ENCODE peak calls at places on chromosome 15, in seven cellular contexts. T is uterus, H is neural progenitor cell, P is IMR-90, Q is spleen, W is ovary, D is pancreas. B is an unnamed sample.

GRCh38 chr15:93261845-93262244 is 172.8 kb upstream of the RGMA start:
- DNase-seq in T (no peak), H (no peak), P (no peak), Q (no peak), W (no peak), D (no peak), B (no peak)

GRCh38 chr15:38072007-38072506 is 137.6 kb downstream of the TMCO5A start:
- DNase-seq in T (no peak), H (no peak), P (no peak), Q (no peak), W (no peak), D (no peak), B (no peak)

GRCh38 chr15:32818758-32819405 is 101.1 kb downstream of the GREM1 start:
- DNase-seq in T (peak; percentile 28), H (peak; percentile 10), P (peak; percentile 86), Q (no peak), W (no peak), D (no peak), B (no peak)

GRCh38 chr15:56236197-56236596 is 7.5 kb downstream of the RFX7 start:
- DNase-seq in T (no peak), H (no peak), P (peak; percentile 44), Q (no peak), W (no peak), D (no peak), B (no peak)

GRCh38 chr15:71338251-71338650 is 223.0 kb downstream of the THSD4 start:
- DNase-seq in T (no peak), H (no peak), P (no peak), Q (no peak), W (no peak), D (no peak), B (peak; percentile 52)

GRCh38 chr15:28122038-28122949 is 23.2 kb upstream of the OCA2 start:
- DNase-seq in T (no peak), H (no peak), P (no peak), Q (no peak), W (no peak), D (no peak), B (no peak)

GRCh38 chr15:45429974-45430792 is 51.8 kb upstream of the GATM start:
- DNase-seq in T (peak; percentile 54), H (peak; percentile 83), P (peak; percentile 46), Q (peak; percentile 94), W (peak; percentile 59), D (peak; percentile 80), B (peak; percentile 42)

GRCh38 chr15:52527196-52527897 is 1.3 kb downstream of the MYO5A start:
- DNase-seq in T (no peak), H (no peak), P (no peak), Q (no peak), W (no peak), D (no peak), B (no peak)

GRCh38 chr15:63752075-63752684 is 81.6 kb downstream of the HERC1 start:
- DNase-seq in T (no peak), H (peak; percentile 72), P (peak; percentile 65), Q (no peak), W (no peak), D (peak; percentile 37), B (peak; percentile 60)

DNA sequence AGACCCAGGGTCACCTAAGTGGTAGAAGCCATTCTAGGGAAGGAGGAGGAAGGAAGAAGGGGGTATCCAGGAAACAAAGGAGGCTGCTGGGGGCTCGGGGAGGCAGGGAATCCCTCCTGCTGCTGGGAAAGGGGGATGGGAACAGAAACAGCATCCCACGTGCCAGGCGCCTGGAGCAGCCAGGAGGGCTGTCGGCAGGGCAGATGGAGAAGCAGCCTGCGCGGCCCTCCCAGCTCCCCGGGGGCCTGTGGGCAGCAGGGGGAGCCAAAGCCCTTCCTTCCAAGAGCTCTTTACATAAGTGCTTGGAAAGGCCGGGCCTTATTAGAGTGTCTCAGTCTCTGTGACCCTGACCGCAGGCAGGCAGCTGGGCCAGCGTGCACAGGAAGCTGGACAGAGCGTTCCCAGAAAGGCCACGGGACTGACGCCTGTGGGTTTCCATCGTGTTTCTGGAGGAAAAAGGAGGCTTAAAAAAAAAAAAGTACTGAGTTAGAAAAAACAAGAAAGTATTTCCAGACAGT is 24.8 kb downstream of the LOXL1 start:
- DNase-seq in T (peak; percentile 92), H (peak; percentile 90), P (peak; percentile 97), Q (peak; percentile 93), W (peak; percentile 95), D (peak; percentile 87), B (peak; percentile 96)
- TF ChIP-seq CTCF in T (peak; percentile 84), H (peak; percentile 74), P (peak; percentile 96), Q (peak; percentile 59), W (peak; percentile 88), D (peak; percentile 71), B (peak; percentile 90)

DNA sequence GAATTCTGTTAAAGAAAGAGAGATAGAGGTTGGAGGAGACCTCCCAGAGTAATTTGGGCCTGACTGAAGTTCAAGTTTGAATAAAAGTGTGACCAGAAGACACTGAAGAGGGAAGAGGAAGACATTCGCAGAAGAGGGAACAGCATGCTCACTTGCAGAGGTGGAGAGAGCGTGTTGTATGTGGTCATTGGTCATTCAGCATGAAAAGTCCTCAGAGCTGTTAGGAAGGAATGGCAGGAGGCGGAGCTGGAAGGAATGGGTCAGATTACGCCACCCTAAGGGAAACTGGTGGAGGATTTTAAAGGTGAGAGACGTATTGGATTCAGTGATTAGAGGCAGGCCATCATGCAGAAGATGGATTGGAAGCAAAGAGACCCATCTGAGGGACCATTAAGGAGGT is 41.6 kb downstream of the IQCH start:
- DNase-seq in T (no peak), H (peak; percentile 36), P (no peak), Q (no peak), W (no peak), D (no peak), B (no peak)
- H3K4me1 ChIP-seq in T (no peaks in the 10 kb centered on the region), H (peaks cover 11% of the 10 kb centered on the region), P (no peaks in the 10 kb centered on the region), Q (no peaks in the 10 kb centered on the region), W (no peaks in the 10 kb centered on the region), D (no peaks in the 10 kb centered on the region), B (no peaks in the 10 kb centered on the region)

DNA sequence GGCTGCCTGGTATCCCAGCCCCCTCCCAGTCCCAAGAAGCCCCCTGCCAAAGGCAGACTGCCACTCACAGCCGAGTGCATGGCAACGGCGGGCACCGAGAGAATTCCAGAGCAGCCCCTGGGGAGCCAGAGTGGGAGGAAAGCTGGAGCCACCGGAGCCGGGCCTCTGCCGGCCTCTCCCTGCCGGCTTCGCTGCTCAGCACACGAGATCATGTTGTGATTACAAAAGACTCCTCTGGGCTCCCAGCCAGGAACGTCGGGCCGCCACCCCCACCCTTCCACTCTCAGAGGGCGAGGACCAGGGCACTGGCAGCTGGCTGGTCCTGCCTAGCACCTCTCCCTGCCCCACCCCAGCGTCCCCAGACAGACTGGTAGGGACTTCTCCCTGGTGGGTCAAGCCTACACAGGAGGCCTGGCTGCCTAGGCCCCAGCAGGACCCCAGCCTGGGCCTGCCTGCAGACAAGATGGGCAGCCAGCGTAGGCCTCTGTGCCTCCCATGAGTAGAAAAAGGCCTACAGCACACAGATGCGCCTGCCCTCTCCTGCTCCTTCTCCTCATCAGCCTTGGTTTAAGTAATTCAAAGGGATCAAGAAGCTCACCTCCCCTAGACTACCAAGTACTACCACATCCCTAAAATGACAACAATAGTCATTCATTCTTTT is at the start of gene CCDC9B:
- DNase-seq in T (peak; percentile 89), H (peak; percentile 55), P (peak; percentile 84), Q (peak; percentile 85), W (peak; percentile 85), D (peak; percentile 81), B (peak; percentile 93)
- H3K4me3 ChIP-seq in T (peak within 1 kb of the TSS; percentile 32), H (no peak within 1 kb of the TSS), P (peak within 1 kb of the TSS; percentile 45), Q (peak within 1 kb of the TSS; percentile 23), W (peak within 1 kb of the TSS; percentile 26), D (no peak within 1 kb of the TSS), B (peak within 1 kb of the TSS; percentile 48)

GRCh38 chr15:58717357-58717756 is 32.1 kb downstream of the ADAM10 start:
- DNase-seq in T (no peak), H (no peak), P (no peak), Q (no peak), W (no peak), D (no peak), B (no peak)
- TF ChIP-seq CTCF in T (no peak), H (no peak), P (no peak), Q (no peak), W (no peak), D (no peak), B (no peak)

GRCh38 chr15:70265986-70266385 is 168.3 kb upstream of the TLE3 start:
- DNase-seq in T (no peak), H (no peak), P (no peak), Q (no peak), W (no peak), D (no peak), B (no peak)

GRCh38 chr15:70268698-70269251 is 171.1 kb upstream of the TLE3 start:
- DNase-seq in T (no peak), H (no peak), P (no peak), Q (peak; percentile 77), W (no peak), D (no peak), B (no peak)

GRCh38 chr15:70266412-70267089 is 168.8 kb upstream of the TLE3 start:
- DNase-seq in T (peak; percentile 89), H (no peak), P (no peak), Q (peak; percentile 91), W (peak; percentile 82), D (no peak), B (peak; percentile 71)

GRCh38 chr15:70267879-70268278 is 170.2 kb upstream of the TLE3 start:
- DNase-seq in T (no peak), H (no peak), P (peak; percentile 15), Q (no peak), W (no peak), D (no peak), B (no peak)

GRCh38 chr15:70267306-70267705 is 169.6 kb upstream of the TLE3 start:
- DNase-seq in T (no peak), H (no peak), P (no peak), Q (peak; percentile 64), W (no peak), D (no peak), B (no peak)
- H3K4me1 ChIP-seq in T (peaks cover 11% of the 10 kb centered on the region), H (peaks cover 40% of the 10 kb centered on the region), P (peaks cover 5% of the 10 kb centered on the region), Q (peaks cover 86% of the 10 kb centered on the region), W (peaks cover 16% of the 10 kb centered on the region), D (no peaks in the 10 kb centered on the region), B (peaks cover 70% of the 10 kb centered on the region)

DNA sequence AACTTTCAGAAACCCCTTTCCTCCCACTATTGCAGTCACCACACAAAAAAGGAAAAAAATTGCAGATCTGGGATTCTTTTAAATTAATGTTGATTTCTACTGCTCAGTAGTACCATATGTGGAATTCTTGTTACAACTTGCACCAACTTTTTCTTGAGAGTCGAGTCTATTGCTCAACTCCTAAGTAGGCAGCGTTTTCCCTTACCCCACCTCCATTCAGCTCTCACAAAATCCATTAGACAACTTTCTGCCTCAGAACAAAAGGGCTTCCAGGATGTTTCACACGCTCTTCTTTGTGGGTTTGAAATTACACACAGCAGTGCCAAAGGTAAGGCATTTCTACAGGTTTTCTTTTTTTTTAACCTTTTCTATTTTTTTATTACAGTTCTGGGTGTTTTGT is 179.5 kb downstream of the ANXA2 start:
- DNase-seq in T (no peak), H (peak; percentile 56), P (no peak), Q (no peak), W (no peak), D (no peak), B (no peak)
- H3K4me3 ChIP-seq in T (no peak overlapping the region), H (no peak overlapping the region), P (no peak overlapping the region), Q (no peak overlapping the region), W (no peak overlapping the region), D (no peak overlapping the region), B (no peak overlapping the region)